ENCODE peak calls at places on chromosome 18, in five cellular contexts. L is nephron progenitor cell, R is lower lobe of right lung, X is foreskin fibroblast, P is A549. T is an unnamed sample.

GRCh38 chr18:73677458-73677857 is 470.2 kb downstream of the FBXO15 start:
- DNase-seq in L (no peak), R (no peak), X (no peak), P (no peak), T (no peak)

GRCh38 chr18:13653746-13654455 is 72.5 kb downstream of the FAM210A start:
- DNase-seq in L (no peak), R (no peak), X (no peak), P (no peak), T (no peak)

GRCh38 chr18:74546751-74547530 is 12.6 kb downstream of the CNDP1 start:
- DNase-seq in L (no peak), R (no peak), X (peak; percentile 45), P (no peak), T (no peak)

GRCh38 chr18:53745228-53745967 is 479.1 kb downstream of the MBD2 start:
- DNase-seq in L (no peak), R (no peak), X (no peak), P (no peak), T (no peak)

GRCh38 chr18:35050638-35051287 is 9.6 kb downstream of the MAPRE2 start:
- DNase-seq in L (no peak), R (no peak), X (no peak), P (no peak), T (no peak)

GRCh38 chr18:9290171-9290570 is 44.4 kb upstream of the TWSG1 start:
- DNase-seq in L (no peak), R (no peak), X (peak; percentile 26), P (no peak), T (no peak)

GRCh38 chr18:35376393-35376741 is 770 bp downstream of the ZNF396 start:
- DNase-seq in L (peak; percentile 31), R (peak; percentile 73), X (no peak), P (no peak), T (no peak)

GRCh38 chr18:77851798-77852197 is 602.1 kb downstream of the GALR1 start:
- DNase-seq in L (no peak), R (no peak), X (no peak), P (no peak), T (no peak)

GRCh38 chr18:65941482-65941881 is 190.7 kb downstream of the CDH7 start:
- DNase-seq in L (no peak), R (no peak), X (no peak), P (no peak), T (no peak)

GRCh38 chr18:51614033-51614432 is 416.6 kb upstream of the MEX3C start:
- DNase-seq in L (no peak), R (no peak), X (no peak), P (peak; percentile 55), T (no peak)

GRCh38 chr18:69622961-69623360 is 222.3 kb downstream of the DOK6 start:
- DNase-seq in L (no peak), R (no peak), X (no peak), P (no peak), T (no peak)

GRCh38 chr18:25282282-25282681 is 69.7 kb downstream of the ZNF521 start:
- DNase-seq in L (no peak), R (peak; percentile 50), X (no peak), P (no peak), T (no peak)

GRCh38 chr18:67151366-67151765 is 365.2 kb downstream of the DSEL start:
- DNase-seq in L (no peak), R (no peak), X (no peak), P (no peak), T (no peak)

GRCh38 chr18:75070625-75071483 is 138.1 kb downstream of the PTGR3 start:
- DNase-seq in L (no peak), R (no peak), X (peak; percentile 64), P (peak; percentile 25), T (peak; percentile 46)

GRCh38 chr18:5543854-5544389 is at the start of gene EPB41L3:
- DNase-seq in L (peak; percentile 66), R (peak; percentile 69), X (no peak), P (no peak), T (no peak)

GRCh38 chr18:22433960-22434359 is 16.2 kb upstream of the CTAGE1 start:
- DNase-seq in L (no peak), R (no peak), X (peak; percentile 32), P (no peak), T (no peak)

GRCh38 chr18:60873708-60874107 is 459.5 kb upstream of the CDH20 start:
- DNase-seq in L (no peak), R (no peak), X (no peak), P (no peak), T (no peak)

GRCh38 chr18:45745817-45746461 is 22.0 kb downstream of the SLC14A1 start:
- DNase-seq in L (no peak), R (no peak), X (no peak), P (no peak), T (no peak)

GRCh38 chr18:75247041-75247551 is 36.5 kb downstream of the TSHZ1 start:
- DNase-seq in L (no peak), R (no peak), X (peak; percentile 61), P (no peak), T (no peak)

GRCh38 chr18:45775241-45775676 is 50.2 kb upstream of the SIGLEC15 start:
- DNase-seq in L (peak; percentile 26), R (peak; percentile 83), X (peak; percentile 72), P (peak; percentile 43), T (peak; percentile 28)

GRCh38 chr18:44179693-44180092 is 501.0 kb upstream of the SETBP1 start:
- DNase-seq in L (no peak), R (no peak), X (no peak), P (no peak), T (no peak)

GRCh38 chr18:23307567-23308295 is 145.4 kb upstream of the RIOK3 start:
- DNase-seq in L (no peak), R (no peak), X (peak; percentile 34), P (no peak), T (peak; percentile 49)

GRCh38 chr18:11955299-11956029 is 25.8 kb upstream of the IMPA2 start:
- DNase-seq in L (no peak), R (peak; percentile 73), X (peak; percentile 86), P (no peak), T (no peak)

GRCh38 chr18:23972416-23972815 is 42.1 kb upstream of the TTC39C start:
- DNase-seq in L (peak; percentile 10), R (no peak), X (no peak), P (no peak), T (no peak)

GRCh38 chr18:46274266-46274665 is 170.1 kb downstream of the HAUS1 start:
- DNase-seq in L (no peak), R (no peak), X (no peak), P (no peak), T (no peak)

GRCh38 chr18:9475643-9476580 is 599 bp downstream of the RALBP1 start:
- DNase-seq in L (no peak), R (no peak), X (peak; percentile 38), P (peak; percentile 6), T (no peak)

GRCh38 chr18:48667276-48668254 is 128.7 kb downstream of the CTIF start:
- DNase-seq in L (no peak), R (no peak), X (no peak), P (no peak), T (no peak)
- TF ChIP-seq CTCF in L (peak; percentile 50), R (no peak), X (peak; percentile 33), P (peak; percentile 10), T (no peak)

DNA sequence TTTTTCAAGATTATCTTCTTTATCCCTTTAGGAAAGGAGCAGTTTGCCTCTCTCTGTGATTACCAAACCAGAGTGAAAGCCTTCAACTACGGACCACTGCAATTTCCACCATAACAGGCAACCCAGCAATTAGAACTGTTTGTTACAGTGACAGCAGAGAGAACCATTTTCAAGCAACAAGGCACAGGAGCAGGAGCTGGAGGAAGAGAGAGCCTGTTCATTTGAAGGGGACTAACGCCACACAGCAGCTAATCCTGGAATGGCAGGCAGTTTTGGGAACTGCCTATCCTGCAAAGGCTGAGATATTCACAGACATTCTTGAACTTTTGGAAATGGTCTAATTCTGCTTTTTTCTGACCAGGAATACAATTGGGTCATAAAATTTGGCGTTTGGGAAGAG is 1541.9 kb upstream of the PIK3C3 start:
- DNase-seq in L (peak; percentile 42), R (no peak), X (peak; percentile 43), P (no peak), T (no peak)
- TF ChIP-seq CTCF in L (peak; percentile 66), R (no peak), X (peak; percentile 64), P (no peak), T (no peak)

GRCh38 chr18:76657911-76658475 is 163.0 kb upstream of the ZNF516 start:
- DNase-seq in L (no peak), R (no peak), X (no peak), P (no peak), T (no peak)

GRCh38 chr18:76658627-76659026 is 163.6 kb upstream of the ZNF516 start:
- DNase-seq in L (peak; percentile 67), R (no peak), X (no peak), P (peak; percentile 5), T (no peak)

GRCh38 chr18:76667603-76668002 is 154.8 kb upstream of the ZNF236 start:
- DNase-seq in L (no peak), R (no peak), X (no peak), P (no peak), T (no peak)

GRCh38 chr18:76660571-76661192 is 161.7 kb upstream of the ZNF236 start:
- DNase-seq in L (no peak), R (no peak), X (no peak), P (no peak), T (no peak)

GRCh38 chr18:76662621-76663020 is 159.7 kb upstream of the ZNF236 start:
- DNase-seq in L (no peak), R (no peak), X (no peak), P (no peak), T (no peak)
- TF ChIP-seq CTCF in L (no peak), R (no peak), X (no peak), P (no peak), T (no peak)

GRCh38 chr18:68445131-68445530 is 269.8 kb downstream of the TMX3 start:
- DNase-seq in L (no peak), R (no peak), X (no peak), P (no peak), T (no peak)
- TF ChIP-seq CTCF in L (no peak), R (no peak), X (no peak), P (no peak), T (no peak)